ENCODE peak calls at places on chromosomes 4 and X, in five cellular contexts. C is cardiac muscle cell, X is kidney epithelial cell, E is BE2C, Z is vagina. T is an unnamed sample.

GRCh38 chrX:141314441-141314840 is 72.1 kb upstream of the SPANXC start:
- DNase-seq in C (peak), X (no peak), E (no peak), Z (no peak), T (no peak)

GRCh38 chr4:126395661-126396060 is 1080.9 kb downstream of the FAT4 start:
- DNase-seq in X (no peak), Z (no peak), C (no peak), E (no peak), T (no peak)

GRCh38 chrX:9888953-9889470 is 78.1 kb upstream of the CLDN34 start:
- DNase-seq in E (no peak), C (no peak), X (no peak), Z (no peak), T (no peak)

GRCh38 chrX:105910563-105911105 is 88.3 kb downstream of the NRK start:
- DNase-seq in C (peak), Z (no peak), X (no peak), E (no peak), T (no peak)

GRCh38 chrX:39484669-39485068 is 613.1 kb downstream of the BCOR start:
- DNase-seq in E (no peak), X (no peak), C (no peak), Z (no peak), T (no peak)

GRCh38 chrX:124836786-124837185 is 482.9 kb upstream of the TEX13C start:
- DNase-seq in E (no peak), C (no peak), Z (no peak), X (no peak), T (no peak)

GRCh38 chrX:106208154-106208553 is 40.0 kb downstream of the PWWP3B start:
- DNase-seq in Z (no peak), E (no peak), C (no peak), X (no peak), T (no peak)

GRCh38 chr4:157722146-157722545 is 450.7 kb downstream of the GASK1B start:
- DNase-seq in C (no peak), Z (no peak), X (no peak), E (no peak), T (no peak)

GRCh38 chr4:2940267-2941137 is 22.7 kb downstream of the NOP14 start:
- DNase-seq in Z (no peak), C (no peak), E (no peak), X (no peak), T (no peak)

DNA sequence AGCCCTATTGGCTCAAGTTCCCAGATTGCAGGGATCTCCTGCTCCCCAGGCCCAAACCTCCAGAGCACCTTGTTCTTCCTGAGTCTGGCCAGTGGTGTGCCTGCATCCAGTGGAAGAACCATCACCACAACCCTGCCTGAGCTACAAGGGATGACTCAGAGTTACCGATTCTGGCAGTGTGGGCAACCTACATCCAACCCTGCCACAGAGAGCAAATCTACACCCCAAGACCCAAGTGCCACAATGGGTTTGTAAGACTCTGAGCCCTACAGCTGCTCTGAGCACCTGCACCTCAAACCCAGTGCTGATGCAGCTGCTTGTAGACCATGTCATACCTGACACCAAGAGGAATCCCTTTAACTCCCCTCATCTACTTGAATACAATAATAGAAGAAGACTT is 110.0 kb downstream of the SOWAHB start:
- DNase-seq in X (no peak), E (no peak), Z (no peak), C (no peak), T (no peak)
- H3K4me3 ChIP-seq in X (no peak), E (no peak), Z (no peak), C (no peak), T (no peak)

GRCh38 chrX:48703228-48703627 is 6.7 kb downstream of the SUV39H1 start:
- DNase-seq in C (no peak), X (no peak), E (no peak), Z (no peak), T (no peak)
- H3K4me3 ChIP-seq in C (no peak), X (no peak), E (no peak), Z (no peak), T (no peak)

GRCh38 chr4:108622022-108622421 is 1.6 kb downstream of the RPL34 start:
- DNase-seq in C (no peak), X (no peak), E (no peak), Z (no peak), T (no peak)

GRCh38 chr4:108620933-108621905 is 843 bp downstream of the RPL34 start:
- DNase-seq in X (no peak), C (peak), E (no peak), Z (no peak), T (no peak)

GRCh38 chr4:108620101-108620932 is at the start of gene RPL34:
- DNase-seq in Z (peak), C (peak), X (peak), E (peak), T (peak)

GRCh38 chr4:108622828-108623227 is 2.5 kb downstream of the RPL34 start:
- DNase-seq in X (no peak), Z (no peak), E (no peak), C (no peak), T (no peak)

DNA sequence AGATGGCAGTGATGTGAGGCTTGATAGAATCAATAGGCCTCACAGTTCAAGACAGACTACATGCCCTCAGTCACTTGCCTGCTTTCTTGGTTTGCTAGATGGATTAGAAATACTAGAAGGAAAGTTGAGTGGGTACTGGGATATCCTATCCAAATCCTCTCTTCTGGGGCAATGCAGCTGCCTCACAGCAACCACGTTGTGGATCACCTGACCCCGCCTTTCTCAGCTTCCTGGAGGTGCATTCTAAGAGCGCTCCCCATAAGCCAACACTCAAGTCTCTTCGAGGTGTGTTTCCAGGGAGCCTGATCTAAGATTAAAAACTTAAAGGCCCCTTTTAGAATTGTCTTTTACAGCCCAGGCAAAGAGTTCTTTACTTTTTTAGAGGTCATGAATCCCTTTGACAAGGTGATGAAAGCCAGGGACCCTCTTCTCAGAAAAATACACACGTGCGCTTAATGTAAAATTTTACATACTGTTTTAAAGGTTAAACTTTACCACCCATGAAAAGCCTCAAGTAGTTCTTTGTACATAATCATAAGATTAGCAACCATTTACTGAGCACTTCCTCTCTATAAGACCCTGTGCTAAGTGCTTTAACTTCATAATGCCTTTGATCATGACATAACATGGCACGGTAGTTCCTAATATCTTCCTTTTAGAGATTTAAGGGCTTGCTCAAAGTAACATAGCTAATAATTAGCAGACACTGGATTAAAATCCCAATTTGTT is 840 bp upstream of the RPL34 start:
- DNase-seq in E (no peak), Z (no peak), X (no peak), C (no peak), T (no peak)
- H3K4me3 ChIP-seq in E (peak), Z (peak), X (peak), C (peak), T (peak)

DNA sequence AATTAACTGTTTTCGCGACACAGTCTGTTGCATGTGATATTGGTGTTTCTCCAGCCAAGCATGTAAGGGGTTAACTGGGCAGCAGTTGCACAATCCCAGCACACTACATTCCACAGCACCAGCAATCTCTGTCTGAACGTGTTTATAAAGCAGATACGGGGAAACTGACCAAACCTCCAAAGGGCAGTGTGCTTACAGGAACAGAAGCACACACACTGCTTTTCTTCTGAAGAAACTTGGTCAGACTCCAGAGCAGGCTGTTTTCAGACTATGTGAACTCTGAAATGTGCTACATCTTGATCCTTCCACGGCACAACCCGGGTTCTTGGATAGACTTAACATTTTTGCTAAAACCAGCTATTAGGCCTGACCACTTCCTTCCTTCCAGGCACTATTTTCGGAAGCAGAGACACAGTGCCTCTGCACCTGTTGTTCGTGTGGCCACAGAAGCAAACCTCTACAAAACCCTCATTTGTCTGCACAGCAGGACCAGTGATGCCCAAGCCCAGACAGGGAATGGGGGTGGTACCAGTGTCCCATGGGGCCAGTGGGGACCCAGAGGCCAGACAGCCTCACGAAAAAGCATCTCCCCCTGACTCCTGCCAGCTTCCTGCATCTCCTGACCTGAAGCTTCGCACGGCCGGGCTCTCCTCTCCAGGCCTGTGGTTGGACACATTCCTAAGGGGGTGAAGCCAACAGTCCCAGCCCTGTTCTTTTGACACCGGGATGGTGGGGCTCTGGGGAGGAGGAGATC is 90.1 kb downstream of the IRF2 start:
- DNase-seq in Z (no peak), C (peak), E (no peak), X (peak), T (no peak)
- H3K4me3 ChIP-seq in Z (peak), C (no peak), E (no peak), X (no peak), T (no peak)

DNA sequence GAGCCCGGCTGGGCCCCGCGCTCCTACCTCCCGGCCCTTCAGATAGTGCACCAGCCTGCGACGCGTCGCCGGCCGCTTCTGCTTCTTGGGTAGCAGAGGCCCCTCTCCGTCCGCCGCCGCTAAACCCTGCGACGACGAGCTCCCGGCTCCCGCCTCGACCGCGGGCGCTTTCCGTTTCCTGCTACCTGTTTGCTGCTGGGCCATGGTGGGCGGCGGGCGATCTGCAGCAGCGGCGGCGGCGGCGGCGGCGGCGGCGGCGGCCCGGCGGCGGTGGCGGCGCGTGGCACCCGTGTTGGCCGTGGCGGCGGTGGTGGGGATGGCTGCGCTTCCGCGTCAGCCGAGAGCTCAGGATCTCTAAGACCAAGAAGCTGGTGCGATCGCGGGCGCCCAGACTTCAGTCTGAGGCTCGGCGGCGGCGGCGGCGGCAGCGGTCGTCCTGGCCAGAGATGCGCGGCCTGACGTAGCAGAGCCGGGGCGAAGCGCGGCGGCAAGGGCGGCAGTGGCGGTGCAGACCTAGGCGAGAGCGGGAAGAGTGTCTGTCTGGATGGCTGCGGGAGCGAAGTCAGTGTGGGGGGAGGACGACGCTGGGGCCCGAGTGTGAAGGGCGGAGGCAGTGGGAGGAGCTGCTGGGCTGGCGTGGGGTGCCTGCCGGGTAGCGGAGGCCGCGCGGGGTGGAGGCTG is at the start of gene DCAF12L2:
- DNase-seq in X (no peak), E (no peak), Z (no peak), C (peak), T (peak)
- H3K4me3 ChIP-seq in X (peak), E (no peak), Z (peak), C (peak), T (peak)

GRCh38 chrX:153667931-153668396 is 5.6 kb downstream of the PNCK start:
- DNase-seq in C (peak), X (peak), E (peak), Z (no peak), T (peak)
- H3K4me3 ChIP-seq in C (no peak), X (no peak), E (peak), Z (no peak), T (peak)

DNA sequence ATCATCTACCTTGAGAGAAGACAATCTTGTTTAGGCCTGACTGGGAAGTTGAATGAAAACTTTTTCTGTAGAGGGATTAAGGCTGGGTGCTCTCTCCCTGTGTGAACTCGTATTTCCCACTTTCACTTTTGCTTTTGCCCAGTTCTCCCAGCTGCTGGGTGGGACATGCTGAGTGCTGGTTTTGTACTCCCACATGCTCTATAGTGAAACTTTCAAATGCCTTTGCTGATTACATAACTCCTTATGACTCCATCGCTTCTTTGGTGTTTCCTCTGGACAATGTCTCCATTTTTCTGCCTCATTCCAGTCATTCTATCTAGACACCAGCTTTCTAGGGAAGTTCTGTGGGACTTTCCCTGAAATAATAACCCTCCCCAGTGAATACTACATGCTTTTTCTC is 100.5 kb downstream of the CLNK start:
- DNase-seq in X (peak), C (peak), E (no peak), Z (no peak), T (no peak)
- H3K4me3 ChIP-seq in X (no peak), C (no peak), E (no peak), Z (no peak), T (no peak)